ENCODE peak calls at places on chromosomes 7 and 10, in five cellular contexts. Z, T, F, M and I are unnamed samples.

GRCh38 chr7:123876557-123877256 is 31.7 kb downstream of the HYAL4 start:
- DNase-seq in Z (no peak), T (no peak), F (no peak), M (no peak), I (no peak)

GRCh38 chr10:103849880-103850571 is 5.3 kb downstream of the SH3PXD2A start:
- DNase-seq in Z (no peak), T (no peak), F (no peak), M (peak), I (no peak)

GRCh38 chr7:5584821-5585220 is 161.2 kb upstream of the TNRC18 start:
- DNase-seq in Z (no peak), T (no peak), F (no peak), M (peak), I (no peak)

GRCh38 chr7:101717986-101718746 is 89.1 kb upstream of the MYL10 start:
- DNase-seq in Z (no peak), T (no peak), F (peak), M (peak), I (no peak)

GRCh38 chr10:124225468-124226270 is 132.3 kb upstream of the CHST15 start:
- DNase-seq in Z (no peak), T (no peak), F (no peak), M (no peak), I (no peak)

GRCh38 chr10:27744478-27745379 is 890 bp downstream of the MKX start:
- DNase-seq in Z (peak), T (no peak), F (no peak), M (peak), I (no peak)

GRCh38 chr10:77680811-77681210 is 43.2 kb upstream of the KCNMA1 start:
- DNase-seq in Z (no peak), T (no peak), F (no peak), M (no peak), I (no peak)

GRCh38 chr10:89480047-89480446 is 55.3 kb downstream of the SLC16A12 start:
- DNase-seq in Z (no peak), T (peak), F (no peak), M (peak), I (no peak)

GRCh38 chr10:101485681-101486554 is 102.1 kb downstream of the POLL start:
- DNase-seq in Z (no peak), T (no peak), F (peak), M (no peak), I (no peak)

GRCh38 chr10:28985137-28985885 is 303.6 kb upstream of the LYZL1 start:
- DNase-seq in Z (no peak), T (no peak), F (peak), M (no peak), I (no peak)

GRCh38 chr10:13893926-13894325 is 307.2 kb downstream of the PRPF18 start:
- DNase-seq in Z (no peak), T (no peak), F (no peak), M (peak), I (no peak)

GRCh38 chr7:42471573-42472174 is 234.7 kb upstream of the GLI3 start:
- DNase-seq in Z (no peak), T (no peak), F (no peak), M (no peak), I (no peak)

GRCh38 chr7:43921423-43921822 is 4.8 kb upstream of the UBE2D4 start:
- DNase-seq in Z (no peak), T (no peak), F (no peak), M (no peak), I (no peak)

GRCh38 chr7:139332960-139333359 is 8.2 kb upstream of the FMC1 start:
- DNase-seq in Z (no peak), T (no peak), F (no peak), M (no peak), I (no peak)